ENCODE peak calls at places on chromosomes 12 and 14, in six cellular contexts. B is uterus, X is upper lobe of left lung, Y is right atrium auricular region, I is PC-9, J is lung. Q is an unnamed sample. For H3K9me3, the result is how much of the 10 kb centered on the place peaks cover.

GRCh38 chr12:114499338-114499737 is 93.4 kb upstream of the TBX5 start:
- DNase-seq in B (no peak), X (no peak), Y (no peak), I (no peak), J (no peak), Q (no peak)

GRCh38 chr12:89278862-89279261 is 73.4 kb downstream of the DUSP6 start:
- DNase-seq in B (no peak), X (no peak), Y (no peak), I (no peak), J (no peak), Q (no peak)

GRCh38 chr14:29741909-29742401 is 185.7 kb downstream of the PRKD1 start:
- DNase-seq in B (peak), X (no peak), Y (no peak), I (no peak), J (no peak), Q (no peak)

GRCh38 chr12:111757361-111758119 is 9.2 kb upstream of the ALDH2 start:
- DNase-seq in B (no peak), X (peak), Y (peak), I (no peak), J (peak), Q (no peak)

GRCh38 chr14:39138450-39138849 is 24.3 kb downstream of the GEMIN2 start:
- DNase-seq in B (no peak), X (no peak), Y (no peak), I (no peak), J (no peak), Q (no peak)

GRCh38 chr14:45247427-45247826 is 5.6 kb downstream of the MIS18BP1 start:
- DNase-seq in B (no peak), X (no peak), Y (no peak), I (no peak), J (no peak), Q (no peak)

GRCh38 chr14:30610719-30611388 is 11.3 kb upstream of the SCFD1 start:
- DNase-seq in B (peak), X (peak), Y (no peak), I (no peak), J (peak), Q (no peak)

GRCh38 chr12:100920493-100920892 is 125.9 kb downstream of the ANO4 start:
- DNase-seq in B (no peak), X (no peak), Y (no peak), I (no peak), J (no peak), Q (no peak)

GRCh38 chr14:48304729-48305128 is 629.3 kb upstream of the MDGA2 start:
- DNase-seq in B (no peak), X (no peak), Y (no peak), I (no peak), J (no peak), Q (no peak)

GRCh38 chr14:56322531-56322930 is 204.3 kb downstream of the PELI2 start:
- DNase-seq in B (no peak), X (peak), Y (no peak), I (no peak), J (no peak), Q (no peak)

GRCh38 chr14:64649383-64649998 is 54.7 kb upstream of the PLEKHG3 start:
- DNase-seq in B (peak), X (peak), Y (no peak), I (no peak), J (no peak), Q (peak)

GRCh38 chr14:31895206-31895605 is 181.9 kb upstream of the ARHGAP5 start:
- DNase-seq in B (no peak), X (no peak), Y (no peak), I (no peak), J (no peak), Q (no peak)

GRCh38 chr14:101333335-101334280 is 227.7 kb upstream of the DIO3 start:
- DNase-seq in B (no peak), X (no peak), Y (no peak), I (peak), J (no peak), Q (peak)

GRCh38 chr12:27635349-27635972 is 60.8 kb upstream of the REP15 start:
- DNase-seq in B (no peak), X (no peak), Y (no peak), I (no peak), J (no peak), Q (no peak)

GRCh38 chr14:103803661-103804060 is 43.7 kb downstream of the PPP1R13B start:
- DNase-seq in B (no peak), X (no peak), Y (no peak), I (no peak), J (no peak), Q (no peak)

GRCh38 chr12:3129301-3130052 is 52.3 kb downstream of the TSPAN9 start:
- DNase-seq in B (no peak), X (no peak), Y (no peak), I (no peak), J (no peak), Q (no peak)

GRCh38 chr14:52077261-52077984 is 8.6 kb upstream of the NID2 start:
- DNase-seq in B (no peak), X (no peak), Y (no peak), I (no peak), J (no peak), Q (no peak)

GRCh38 chr12:54214553-54215374 is 26.0 kb upstream of the SMUG1 start:
- DNase-seq in B (peak), X (peak), Y (peak), I (peak), J (peak), Q (peak)

GRCh38 chr12:53195516-53196420 is 11.3 kb downstream of the ITGB7 start:
- DNase-seq in B (no peak), X (no peak), Y (no peak), I (peak), J (no peak), Q (no peak)

GRCh38 chr12:8709124-8709830 is 11.5 kb downstream of the RIMKLB start:
- DNase-seq in B (no peak), X (peak), Y (no peak), I (no peak), J (no peak), Q (no peak)

GRCh38 chr12:79900951-79901350 is 33.9 kb downstream of the PPP1R12A start:
- DNase-seq in B (no peak), X (no peak), Y (no peak), I (no peak), J (no peak), Q (no peak)

DNA sequence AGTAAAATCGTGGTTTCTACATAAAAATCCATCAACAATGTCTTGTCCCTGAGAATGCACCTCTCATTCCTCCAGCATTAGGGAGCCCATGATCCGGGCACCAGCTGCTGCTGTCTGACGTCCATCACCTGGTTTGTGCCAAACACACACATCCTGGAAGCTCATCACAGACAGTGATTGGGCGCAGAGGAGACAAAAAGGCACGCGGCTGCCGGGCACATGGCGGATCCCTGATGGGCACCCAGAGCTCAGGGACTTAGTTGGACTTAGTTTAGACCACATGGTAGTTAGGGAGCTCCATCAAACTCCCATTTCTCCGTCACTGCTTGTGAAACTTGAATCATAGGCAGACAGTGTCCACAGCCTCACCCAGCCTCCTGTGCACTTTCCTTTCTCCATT is 1059.3 kb downstream of the TMEM121 start:
- DNase-seq in B (no peak), X (no peak), Y (no peak), I (no peak), J (no peak), Q (no peak)
- H3K9me3 ChIP-seq in B (under half), X (under half), Y (under half), I (under half), J (under half), Q (under half)

GRCh38 chr12:34341362-34341733 is 319.1 kb downstream of the ALG10 start:
- DNase-seq in B (no peak), X (no peak), Y (no peak), I (no peak), J (no peak), Q (no peak)

GRCh38 chr12:34338751-34339150 is 316.5 kb downstream of the ALG10 start:
- DNase-seq in B (no peak), X (no peak), Y (no peak), I (no peak), J (no peak), Q (no peak)

GRCh38 chr12:34342048-34342447 is 319.8 kb downstream of the ALG10 start:
- DNase-seq in B (no peak), X (no peak), Y (no peak), I (no peak), J (no peak), Q (no peak)

GRCh38 chr12:34340534-34341361 is 318.5 kb downstream of the ALG10 start:
- DNase-seq in B (no peak), X (no peak), Y (no peak), I (no peak), J (no peak), Q (no peak)

DNA sequence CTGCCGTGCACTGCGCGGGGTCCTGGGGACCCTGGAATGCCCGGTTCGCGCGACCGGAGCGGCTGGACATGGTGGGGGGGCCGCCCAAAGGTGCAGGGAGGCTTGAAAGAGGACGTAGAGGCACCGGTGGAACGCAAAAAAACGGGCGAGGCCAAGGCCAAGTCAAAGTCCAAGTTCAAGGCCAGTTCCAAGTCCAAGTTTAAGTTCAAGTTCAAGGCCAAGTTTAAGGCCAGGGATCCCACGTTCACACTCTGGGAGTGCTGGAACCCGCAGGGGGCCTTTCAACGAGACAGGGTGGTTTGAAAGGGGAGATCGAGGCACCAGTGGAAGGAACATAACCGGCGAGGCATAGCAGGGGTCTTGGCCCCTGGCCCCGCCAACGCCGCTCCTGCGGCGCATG is 317.6 kb downstream of the ALG10 start:
- DNase-seq in B (no peak), X (no peak), Y (no peak), I (no peak), J (no peak), Q (no peak)
- H3K9me3 ChIP-seq in B (under half), X (under half), Y (under half), I (under half), J (under half), Q (under half)

DNA sequence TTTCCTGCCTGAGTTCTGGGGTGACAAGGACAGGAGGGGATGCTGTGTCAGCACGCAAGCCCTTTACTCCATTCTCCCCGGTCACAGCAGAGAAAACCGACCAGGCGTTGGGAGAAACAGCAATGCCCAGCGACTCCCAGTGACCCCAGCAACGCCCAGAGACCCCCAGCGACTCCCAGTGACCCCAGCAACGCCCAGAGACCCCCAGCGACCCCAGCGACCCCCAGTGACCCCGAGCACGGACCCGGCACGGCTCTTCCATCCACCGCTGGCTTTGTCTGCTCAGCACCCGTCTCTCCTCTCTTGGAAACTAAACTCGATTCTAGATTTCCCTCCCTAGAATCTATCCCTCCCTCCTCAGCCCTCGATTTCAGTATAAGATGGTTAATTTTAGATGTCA is 38.5 kb upstream of the GALNT9 start:
- DNase-seq in B (no peak), X (no peak), Y (no peak), I (no peak), J (no peak), Q (no peak)
- H3K9me3 ChIP-seq in B (under half), X (under half), Y (under half), I (under half), J (under half), Q (under half)

GRCh38 chr14:102571043-102571442 is 21.4 kb upstream of the RCOR1 start:
- DNase-seq in B (no peak), X (no peak), Y (no peak), I (no peak), J (no peak), Q (no peak)
- H3K9me3 ChIP-seq in B (under half), X (under half), Y (under half), I (under half), J (under half), Q (under half)

GRCh38 chr14:91398192-91398591 is 19.4 kb downstream of the CCDC88C start:
- DNase-seq in B (no peak), X (no peak), Y (no peak), I (no peak), J (no peak), Q (no peak)
- H3K9me3 ChIP-seq in B (under half), X (under half), Y (under half), I (under half), J (under half), Q (under half)